ENCODE peak calls at places on chromosome 11, in ten cellular contexts. H, Z, T, B, N, J, R, M, V and U are unnamed samples.

GRCh38 chr11:35485656-35486318 is 39.6 kb downstream of the PAMR1 start:
- DNase-seq in M (peak), T (peak), J (peak), H (peak), N (peak), V (peak), B (peak), R (peak), Z (peak), U (peak)

GRCh38 chr11:65077466-65077865 is 6.4 kb downstream of the CDCA5 start:
- DNase-seq in V (no peak), Z (no peak), B (no peak), H (no peak), J (no peak), T (no peak), R (no peak), N (no peak), M (no peak), U (no peak)

GRCh38 chr11:115324569-115325432 is 179.4 kb downstream of the CADM1 start:
- DNase-seq in T (peak), R (peak), H (peak), V (peak), M (no peak), N (peak), J (peak), B (peak), Z (no peak), U (no peak)

GRCh38 chr11:32210601-32211000 is 119.7 kb downstream of the RCN1 start:
- DNase-seq in M (no peak), T (no peak), R (peak), J (no peak), V (no peak), Z (no peak), B (no peak), N (peak), H (no peak), U (no peak)

GRCh38 chr11:45400594-45400993 is 114.5 kb upstream of the SYT13 start:
- DNase-seq in R (peak), T (no peak), N (peak), H (no peak), Z (no peak), B (no peak), J (no peak), M (no peak), V (no peak), U (no peak)

GRCh38 chr11:131653244-131653643 is 282.8 kb downstream of the NTM start:
- DNase-seq in R (no peak), M (no peak), V (no peak), Z (no peak), N (no peak), J (no peak), T (no peak), B (no peak), H (no peak), U (no peak)

GRCh38 chr11:15665368-15665871 is 550.7 kb downstream of the INSC start:
- DNase-seq in V (no peak), M (no peak), R (peak), N (no peak), Z (no peak), B (no peak), H (no peak), J (no peak), T (no peak), U (no peak)

GRCh38 chr11:95154514-95154913 is 64.9 kb downstream of the ENDOD1 start:
- DNase-seq in M (peak), V (peak), Z (peak), R (no peak), J (peak), N (no peak), B (peak), T (peak), H (peak), U (no peak)

GRCh38 chr11:2518112-2518982 is 73.5 kb downstream of the KCNQ1 start:
- DNase-seq in N (no peak), H (no peak), V (peak), Z (no peak), R (no peak), B (no peak), M (no peak), T (no peak), J (peak), U (no peak)

GRCh38 chr11:93537022-93537421 is 6.2 kb downstream of the SMCO4 start:
- DNase-seq in J (no peak), B (no peak), V (no peak), T (no peak), H (no peak), N (no peak), Z (no peak), M (no peak), R (no peak), U (no peak)

GRCh38 chr11:61480936-61481335 is 27.6 kb upstream of the LRRC10B start:
- DNase-seq in J (no peak), Z (no peak), B (peak), N (no peak), T (peak), H (no peak), M (no peak), V (peak), R (no peak), U (no peak)

GRCh38 chr11:122707111-122707510 is 51.6 kb downstream of the UBASH3B start:
- DNase-seq in H (no peak), N (no peak), R (no peak), T (no peak), J (no peak), B (no peak), M (no peak), V (no peak), Z (no peak), U (no peak)

GRCh38 chr11:88552377-88553029 is 215.0 kb upstream of the CTSC start:
- DNase-seq in B (peak), J (peak), H (peak), N (peak), Z (peak), T (peak), M (peak), R (peak), V (peak), U (no peak)

GRCh38 chr11:120337133-120337895 is 1.1 kb downstream of the ARHGEF12 start:
- DNase-seq in Z (peak), R (no peak), J (peak), H (no peak), M (no peak), N (peak), T (peak), V (peak), B (no peak), U (no peak)

GRCh38 chr11:66996609-66997273 is 21.6 kb downstream of the C11orf86 start:
- DNase-seq in B (no peak), M (no peak), T (no peak), V (no peak), R (peak), J (no peak), Z (no peak), H (no peak), N (no peak), U (no peak)

GRCh38 chr11:118012083-118012669 is 26.0 kb downstream of the IL10RA start:
- DNase-seq in T (no peak), H (no peak), J (no peak), N (no peak), Z (no peak), B (no peak), R (peak), V (no peak), M (no peak), U (no peak)

GRCh38 chr11:1638344-1638743 is 8.8 kb downstream of the KRTAP5-5 start:
- DNase-seq in J (no peak), B (no peak), H (no peak), M (no peak), R (no peak), Z (no peak), V (no peak), N (no peak), T (no peak), U (no peak)

GRCh38 chr11:110415081-110415480 is 14.7 kb upstream of the FDX1 start:
- DNase-seq in H (no peak), J (no peak), T (no peak), Z (no peak), V (no peak), N (no peak), B (no peak), M (no peak), R (no peak), U (no peak)

GRCh38 chr11:72238040-72238450 is 5.9 kb downstream of the PHOX2A start:
- DNase-seq in N (peak), T (peak), B (peak), J (peak), V (peak), H (peak), Z (peak), M (peak), R (peak), U (peak)

GRCh38 chr11:135033545-135033944 is 621.5 kb upstream of the B3GAT1 start:
- DNase-seq in T (peak), H (no peak), M (no peak), J (no peak), N (no peak), R (no peak), B (no peak), V (peak), Z (no peak), U (no peak)

GRCh38 chr11:91174734-91175133 is 951.9 kb upstream of the CHORDC1 start:
- DNase-seq in Z (no peak), J (no peak), M (no peak), B (no peak), N (no peak), H (no peak), V (no peak), R (no peak), T (no peak), U (no peak)

GRCh38 chr11:128632151-128632791 is 44.9 kb upstream of the ETS1 start:
- DNase-seq in V (peak), N (peak), T (peak), M (no peak), J (peak), B (peak), R (peak), H (peak), Z (no peak), U (peak)

GRCh38 chr11:131404010-131404409 is 33.6 kb downstream of the NTM start:
- DNase-seq in V (no peak), J (no peak), H (no peak), R (no peak), T (no peak), Z (no peak), M (no peak), B (no peak), N (no peak), U (no peak)

GRCh38 chr11:92962444-92962843 is 7.0 kb upstream of the MTNR1B start:
- DNase-seq in N (no peak), Z (no peak), R (no peak), H (no peak), J (no peak), T (no peak), M (no peak), B (no peak), V (no peak), U (no peak)

GRCh38 chr11:85062626-85063025 is 564.5 kb downstream of the DLG2 start:
- DNase-seq in T (no peak), V (no peak), R (no peak), N (no peak), Z (no peak), J (no peak), H (no peak), B (no peak), M (no peak), U (no peak)

GRCh38 chr11:4891996-4892640 is 10.4 kb downstream of the OR51T1 start:
- DNase-seq in M (no peak), T (no peak), Z (no peak), V (no peak), J (no peak), B (no peak), N (peak), R (peak), H (no peak), U (peak)

GRCh38 chr11:47437746-47438418 is 11.1 kb downstream of the RAPSN start:
- DNase-seq in T (peak), B (no peak), J (no peak), H (no peak), V (no peak), Z (no peak), R (no peak), M (no peak), N (no peak), U (no peak)

GRCh38 chr11:43908683-43909082 is 28.1 kb downstream of the ALKBH3 start:
- DNase-seq in V (no peak), M (no peak), N (no peak), Z (no peak), T (no peak), R (no peak), B (no peak), J (no peak), H (no peak), U (no peak)

GRCh38 chr11:59119826-59120225 is 12.8 kb downstream of the FAM111B start:
- DNase-seq in V (no peak), B (no peak), N (no peak), T (no peak), Z (no peak), M (no peak), H (no peak), R (no peak), J (no peak), U (no peak)

GRCh38 chr11:11667056-11667455 is 45.3 kb upstream of the GALNT18 start:
- DNase-seq in J (no peak), Z (no peak), T (no peak), H (no peak), B (no peak), R (no peak), V (no peak), M (no peak), N (no peak), U (no peak)

GRCh38 chr11:2293396-2294339 is 8.1 kb downstream of the C11orf21 start:
- DNase-seq in R (no peak), H (no peak), M (no peak), N (no peak), V (peak), T (no peak), Z (no peak), B (no peak), J (peak), U (no peak)

GRCh38 chr11:19345848-19346681 is 105.3 kb upstream of the E2F8 start:
- DNase-seq in J (no peak), V (peak), H (no peak), R (peak), B (no peak), M (no peak), Z (no peak), T (peak), N (no peak), U (no peak)

GRCh38 chr11:132523929-132524328 is 1008.4 kb downstream of the OPCML start:
- DNase-seq in R (no peak), V (no peak), H (no peak), N (no peak), J (no peak), Z (no peak), T (no peak), B (no peak), M (no peak), U (no peak)

GRCh38 chr11:68524213-68524612 is 63.7 kb downstream of the PPP6R3 start:
- DNase-seq in J (no peak), B (no peak), M (no peak), R (no peak), Z (no peak), N (no peak), V (no peak), T (no peak), H (no peak), U (no peak)

GRCh38 chr11:121479355-121479754 is 26.6 kb upstream of the SORL1-AS1 start:
- DNase-seq in H (no peak), V (peak), T (no peak), J (no peak), R (no peak), M (no peak), B (no peak), Z (no peak), N (no peak), U (no peak)